ENCODE peak calls at places on chromosomes 4 and X, in six cellular contexts. A is WERI-Rb-1; E is vagina; H is hepatocyte; S is CD8-positive, alpha-beta T cell; O is naive thymus-derived CD4-positive, alpha-beta T cell. I is an unnamed sample.

GRCh38 chrX:110012818-110013484 is 10.0 kb downstream of the TMEM164 start:
- DNase-seq in A (no peak), E (no peak), H (no peak), S (no peak), O (no peak), I (no peak)

GRCh38 chrX:153333271-153333670 is 682 bp upstream of the ZNF275 start:
- DNase-seq in A (no peak), E (no peak), H (no peak), S (no peak), O (no peak), I (no peak)

GRCh38 chr4:157768419-157768818 is 404.4 kb downstream of the GASK1B start:
- DNase-seq in A (no peak), E (no peak), H (no peak), S (no peak), O (no peak), I (no peak)

GRCh38 chrX:49199906-49200771 is at the start of gene SYP:
- DNase-seq in A (peak), E (no peak), H (peak), S (peak), O (peak), I (peak)

GRCh38 chrX:131633285-131633917 is 89.5 kb downstream of the OR13H1 start:
- DNase-seq in A (peak), E (no peak), H (peak), S (no peak), O (peak), I (peak)

GRCh38 chrX:24424948-24425347 is 40.1 kb upstream of the PDK3 start:
- DNase-seq in A (no peak), E (peak), H (peak), S (no peak), O (no peak), I (no peak)

GRCh38 chr4:74308215-74308614 is at the start of gene EPGN:
- DNase-seq in A (no peak), E (no peak), H (no peak), S (no peak), O (peak), I (no peak)

GRCh38 chr4:76898949-76899640 is 1.2 kb upstream of the SOWAHB start:
- DNase-seq in A (no peak), E (no peak), H (no peak), S (no peak), O (no peak), I (no peak)

GRCh38 chr4:100169796-100170485 is 20.3 kb downstream of the DDIT4L start:
- DNase-seq in A (no peak), E (no peak), H (peak), S (no peak), O (no peak), I (no peak)

GRCh38 chr4:153393397-153393796 is 48.9 kb downstream of the MND1 start:
- DNase-seq in A (no peak), E (no peak), H (peak), S (no peak), O (no peak), I (no peak)

GRCh38 chr4:57405359-57405758 is 295.2 kb upstream of the IGFBP7 start:
- DNase-seq in A (no peak), E (no peak), H (no peak), S (no peak), O (no peak), I (no peak)

GRCh38 chr4:108171541-108172230 is 3.0 kb upstream of the LEF1 start:
- DNase-seq in A (peak), E (no peak), H (no peak), S (peak), O (peak), I (no peak)

GRCh38 chr4:3821580-3822229 is 55.5 kb downstream of the ADRA2C start:
- DNase-seq in A (peak), E (no peak), H (no peak), S (no peak), O (no peak), I (no peak)

GRCh38 chrX:107718156-107718621 is 57.4 kb downstream of the TSC22D3 start:
- DNase-seq in A (peak), E (peak), H (peak), S (peak), O (peak), I (peak)

GRCh38 chrX:70241501-70241900 is 7.0 kb downstream of the AWAT1 start:
- DNase-seq in A (no peak), E (no peak), H (no peak), S (no peak), O (no peak), I (no peak)

GRCh38 chr4:26242451-26242850 is 78.4 kb upstream of the RBPJ start:
- DNase-seq in A (no peak), E (no peak), H (no peak), S (no peak), O (no peak), I (no peak)

GRCh38 chr4:150217804-150218203 is 139.6 kb downstream of the DCLK2 start:
- DNase-seq in A (no peak), E (no peak), H (no peak), S (no peak), O (no peak), I (peak)

GRCh38 chr4:182872886-182873285 is 44.3 kb downstream of the DCTD start:
- DNase-seq in A (no peak), E (no peak), H (no peak), S (no peak), O (no peak), I (no peak)

GRCh38 chrX:120029354-120029753 is 48.1 kb downstream of the RHOXF2B start:
- DNase-seq in A (no peak), E (no peak), H (no peak), S (no peak), O (no peak), I (no peak)

GRCh38 chrX:20128678-20129077 is 12.0 kb upstream of the MAP7D2 start:
- DNase-seq in A (no peak), E (no peak), H (no peak), S (no peak), O (no peak), I (no peak)

GRCh38 chr4:143411527-143412480 is 75.1 kb downstream of the GAB1 start:
- DNase-seq in A (no peak), E (no peak), H (no peak), S (no peak), O (no peak), I (peak)

GRCh38 chr4:180734753-180735432 is 1508.3 kb upstream of the TENM3 start:
- DNase-seq in A (no peak), E (no peak), H (no peak), S (no peak), O (no peak), I (no peak)

GRCh38 chrX:125205918-125206665 is 113.6 kb upstream of the TEX13C start:
- DNase-seq in A (no peak), E (no peak), H (peak), S (no peak), O (no peak), I (no peak)

GRCh38 chrX:37701588-37701987 is 16.0 kb downstream of the XK start:
- DNase-seq in A (no peak), E (no peak), H (no peak), S (no peak), O (no peak), I (no peak)

GRCh38 chr4:84418032-84418709 is 80.9 kb downstream of the NKX6-1 start:
- DNase-seq in A (peak), E (no peak), H (peak), S (no peak), O (no peak), I (no peak)

GRCh38 chr4:1295405-1296055 is 5.8 kb downstream of the MAEA start:
- DNase-seq in A (no peak), E (no peak), H (no peak), S (no peak), O (no peak), I (no peak)

GRCh38 chr4:1294424-1294823 is 4.7 kb downstream of the MAEA start:
- DNase-seq in A (no peak), E (no peak), H (no peak), S (no peak), O (no peak), I (no peak)

GRCh38 chr4:1293981-1294380 is 4.3 kb downstream of the MAEA start:
- DNase-seq in A (no peak), E (no peak), H (no peak), S (no peak), O (no peak), I (no peak)

GRCh38 chr4:1293531-1293941 is 3.8 kb downstream of the MAEA start:
- DNase-seq in A (no peak), E (no peak), H (no peak), S (no peak), O (no peak), I (no peak)

GRCh38 chr4:1294891-1295290 is 5.2 kb downstream of the MAEA start:
- DNase-seq in A (no peak), E (no peak), H (no peak), S (no peak), O (no peak), I (no peak)
- H3K27ac ChIP-seq in A (no peak), E (no peak), H (no peak), S (no peak), O (no peak), I (no peak)

GRCh38 chr4:151484396-151485102 is 75.6 kb downstream of the FHIP1A start:
- DNase-seq in A (no peak), E (no peak), H (peak), S (no peak), O (no peak), I (no peak)
- H3K27ac ChIP-seq in A (no peak), E (no peak), H (no peak), S (no peak), O (no peak), I (no peak)

DNA sequence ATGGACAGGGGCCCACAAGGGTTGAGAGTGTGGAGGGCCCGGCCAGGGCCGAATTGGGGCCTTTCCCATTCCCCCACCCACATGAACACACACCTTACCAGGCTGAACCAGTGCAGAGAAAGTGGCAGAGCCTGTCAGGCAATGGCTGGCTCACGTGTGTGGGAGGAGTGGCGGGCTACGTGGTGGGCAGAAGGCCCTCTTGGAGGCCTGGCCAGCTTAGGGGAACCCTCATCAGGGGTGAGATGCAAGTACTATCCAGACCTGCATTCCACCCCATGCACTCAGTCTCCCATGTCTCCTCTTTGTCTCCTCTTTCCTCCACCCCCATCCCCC is 965 bp downstream of the TCEAL4 start:
- DNase-seq in A (no peak), E (no peak), H (peak), S (no peak), O (no peak), I (peak)
- H3K27ac ChIP-seq in A (no peak), E (peak), H (peak), S (no peak), O (no peak), I (peak)

DNA sequence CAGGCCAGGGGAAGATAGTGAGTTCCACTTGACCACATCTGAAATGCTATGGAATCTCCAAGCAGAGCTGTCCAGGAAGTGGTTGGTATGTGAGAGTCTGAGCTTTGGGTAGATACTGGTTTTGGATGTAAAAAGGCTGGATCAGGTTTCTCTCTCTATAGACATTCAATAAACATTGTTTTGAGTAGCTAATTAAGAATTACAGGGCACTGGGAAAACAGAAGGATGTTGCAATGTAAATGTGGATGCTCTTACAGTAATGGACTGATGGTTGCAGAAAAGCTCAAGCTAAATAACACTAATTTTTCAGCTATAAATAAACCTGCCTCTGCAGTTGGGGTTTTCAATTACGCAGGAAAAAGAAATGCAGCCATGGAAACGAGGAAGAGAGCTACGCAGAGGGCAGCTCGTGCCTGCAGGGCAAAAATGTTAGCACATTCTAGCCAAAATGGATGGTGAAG is 13.4 kb upstream of the CHRNA9 start:
- DNase-seq in A (no peak), E (no peak), H (no peak), S (no peak), O (no peak), I (no peak)
- H3K27ac ChIP-seq in A (no peak), E (peak), H (peak), S (no peak), O (no peak), I (peak)

GRCh38 chr4:2804973-2805501 is 12.2 kb downstream of the SH3BP2 start:
- DNase-seq in A (no peak), E (no peak), H (no peak), S (no peak), O (no peak), I (no peak)

GRCh38 chr4:2805712-2806391 is 13.0 kb downstream of the SH3BP2 start:
- DNase-seq in A (no peak), E (no peak), H (no peak), S (no peak), O (no peak), I (no peak)

GRCh38 chr4:2808001-2808400 is 15.1 kb downstream of the SH3BP2 start:
- DNase-seq in A (no peak), E (no peak), H (no peak), S (no peak), O (no peak), I (no peak)

GRCh38 chr4:2807571-2807970 is 14.7 kb downstream of the SH3BP2 start:
- DNase-seq in A (no peak), E (no peak), H (no peak), S (no peak), O (no peak), I (no peak)

GRCh38 chr4:2806392-2807355 is 13.8 kb downstream of the SH3BP2 start:
- DNase-seq in A (no peak), E (no peak), H (no peak), S (no peak), O (no peak), I (no peak)
- H3K27ac ChIP-seq in A (no peak), E (peak), H (peak), S (no peak), O (no peak), I (peak)

GRCh38 chr4:18297684-18298083 is 276.1 kb upstream of the LCORL start:
- DNase-seq in A (no peak), E (no peak), H (no peak), S (no peak), O (no peak), I (no peak)

GRCh38 chr4:18292411-18292810 is 270.9 kb upstream of the LCORL start:
- DNase-seq in A (no peak), E (no peak), H (no peak), S (no peak), O (no peak), I (no peak)

GRCh38 chr4:18294846-18295245 is 273.3 kb upstream of the LCORL start:
- DNase-seq in A (no peak), E (no peak), H (no peak), S (no peak), O (no peak), I (no peak)

GRCh38 chr4:18291313-18291712 is 269.8 kb upstream of the LCORL start:
- DNase-seq in A (no peak), E (no peak), H (no peak), S (no peak), O (no peak), I (no peak)

DNA sequence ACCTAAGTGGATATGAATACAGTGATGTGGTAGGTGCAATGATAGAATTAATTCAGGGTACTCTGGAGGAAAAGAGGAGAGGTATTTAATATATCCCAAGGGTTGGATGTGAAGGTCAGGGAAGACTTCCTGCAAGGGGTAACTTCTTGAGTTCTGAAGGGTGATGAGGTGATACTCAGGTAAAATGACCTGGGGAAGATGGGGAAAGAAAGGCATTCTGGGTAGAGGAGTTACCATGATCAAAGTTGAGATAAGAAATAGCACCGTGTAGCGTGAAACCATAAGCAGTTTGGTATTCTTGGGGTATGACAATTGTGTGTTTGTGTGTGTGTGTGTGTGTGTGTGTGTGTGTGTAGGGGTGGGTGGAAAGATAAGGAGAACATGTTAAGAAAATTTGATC is 270.4 kb upstream of the LCORL start:
- DNase-seq in A (no peak), E (no peak), H (no peak), S (no peak), O (no peak), I (no peak)
- H3K27ac ChIP-seq in A (no peak), E (no peak), H (no peak), S (no peak), O (no peak), I (no peak)

GRCh38 chrX:111854778-111855490 is 21.0 kb upstream of the TRPC5OS start:
- DNase-seq in A (peak), E (no peak), H (peak), S (no peak), O (no peak), I (no peak)
- H3K27ac ChIP-seq in A (no peak), E (no peak), H (no peak), S (no peak), O (no peak), I (no peak)

GRCh38 chrX:100319716-100320115 is 90.4 kb downstream of the PCDH19 start:
- DNase-seq in A (no peak), E (no peak), H (no peak), S (no peak), O (no peak), I (no peak)

GRCh38 chrX:100316987-100317386 is 93.1 kb downstream of the PCDH19 start:
- DNase-seq in A (no peak), E (no peak), H (no peak), S (no peak), O (no peak), I (peak)
- H3K27ac ChIP-seq in A (no peak), E (no peak), H (no peak), S (no peak), O (no peak), I (no peak)

GRCh38 chr4:86543560-86544312 is 50.4 kb upstream of the PTPN13 start:
- DNase-seq in A (no peak), E (no peak), H (no peak), S (no peak), O (no peak), I (no peak)

GRCh38 chr4:86543080-86543479 is 51.0 kb upstream of the PTPN13 start:
- DNase-seq in A (no peak), E (no peak), H (no peak), S (no peak), O (no peak), I (no peak)

GRCh38 chr4:86547140-86547539 is 47.0 kb upstream of the PTPN13 start:
- DNase-seq in A (no peak), E (no peak), H (no peak), S (no peak), O (no peak), I (no peak)

GRCh38 chr4:86544313-86544966 is 49.7 kb upstream of the PTPN13 start:
- DNase-seq in A (no peak), E (no peak), H (no peak), S (no peak), O (no peak), I (no peak)

DNA sequence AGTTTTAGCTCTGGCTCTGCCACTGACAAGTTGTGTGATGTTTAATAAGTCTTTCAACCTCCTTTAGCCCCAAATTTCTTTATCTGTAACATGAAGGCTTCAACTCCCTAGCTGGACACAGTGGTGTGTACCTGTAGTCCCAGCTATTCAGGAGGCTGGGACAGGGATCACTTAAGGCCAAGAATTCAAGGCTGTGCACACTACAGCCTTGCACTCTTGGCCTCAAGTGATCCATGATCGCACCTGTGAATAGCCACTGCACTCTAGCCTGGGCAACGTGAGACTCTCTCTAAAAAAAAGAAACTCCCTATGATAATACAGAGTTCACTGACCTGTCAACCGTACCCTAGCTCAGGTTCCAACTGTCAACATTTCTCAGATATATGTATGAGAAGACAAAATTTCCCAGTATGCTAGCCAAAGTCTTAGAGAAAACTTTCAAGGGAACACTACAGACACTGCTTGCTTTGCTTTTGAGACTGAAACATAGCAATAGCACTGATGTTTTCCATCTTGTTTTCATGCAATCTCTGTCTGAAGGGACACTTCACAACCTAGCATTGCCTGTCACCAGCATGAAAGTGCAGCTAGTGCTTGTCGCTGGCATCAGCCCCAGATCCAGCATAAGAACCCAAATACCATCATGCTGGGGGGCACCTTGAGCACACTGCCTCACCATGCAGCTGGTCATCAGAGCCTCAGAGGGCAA is 51.6 kb upstream of the PTPN13 start:
- DNase-seq in A (no peak), E (no peak), H (no peak), S (no peak), O (no peak), I (no peak)
- H3K27ac ChIP-seq in A (no peak), E (no peak), H (no peak), S (no peak), O (no peak), I (no peak)

I was measured in caudate nucleus.